ENCODE peak calls at places on chromosomes 12 and 14, in four cellular contexts. H is pancreas, A is spleen, Z is cardiac muscle cell. Q is an unnamed sample.

GRCh38 chr14:88791629-88792571 is 853 bp downstream of the EML5 start:
- DNase-seq in H (peak; percentile 28), Z (peak; percentile 8), A (peak; percentile 90), Q (peak; percentile 57)

GRCh38 chr12:64660237-64661018 is 50.1 kb downstream of the RASSF3 start:
- DNase-seq in H (no peak), A (no peak), Z (no peak), Q (no peak)

GRCh38 chr12:108419949-108420348 is 80.8 kb upstream of the CMKLR1 start:
- DNase-seq in A (no peak), H (no peak), Z (peak; percentile 4), Q (no peak)

GRCh38 chr12:82527165-82527780 is 159.4 kb upstream of the TMTC2 start:
- DNase-seq in H (peak; percentile 40), A (no peak), Z (peak; percentile 78), Q (peak; percentile 37)

GRCh38 chr12:84497819-84498218 is 414.8 kb downstream of the SLC6A15 start:
- DNase-seq in H (no peak), A (no peak), Z (peak; percentile 42), Q (no peak)

GRCh38 chr14:96385385-96385784 is 6.5 kb upstream of the AK7 start:
- DNase-seq in A (no peak), H (no peak), Z (no peak), Q (no peak)

GRCh38 chr12:30450872-30451271 is 244.8 kb downstream of the IPO8 start:
- DNase-seq in Z (no peak), H (no peak), A (no peak), Q (no peak)

GRCh38 chr14:59595071-59595470 is 18.5 kb upstream of the CCDC175 start:
- DNase-seq in H (no peak), Z (peak; percentile 35), A (no peak), Q (no peak)

GRCh38 chr12:120252071-120252906 is 13.2 kb downstream of the PXN start:
- DNase-seq in H (no peak), A (peak; percentile 87), Z (no peak), Q (no peak)

GRCh38 chr12:43482311-43483085 is 69.5 kb downstream of the ADAMTS20 start:
- DNase-seq in A (no peak), Z (no peak), H (no peak), Q (no peak)

GRCh38 chr12:80226576-80226975 is 127.2 kb downstream of the OTOGL start:
- DNase-seq in Z (no peak), A (no peak), H (no peak), Q (no peak)

GRCh38 chr12:7444076-7444475 is at the start of gene CD163L1:
- DNase-seq in Z (no peak), H (no peak), A (no peak), Q (no peak)

GRCh38 chr12:68092976-68093375 is 66.6 kb downstream of the IFNG start:
- DNase-seq in Z (no peak), A (no peak), H (no peak), Q (no peak)

GRCh38 chr12:14774944-14775651 is 28.2 kb downstream of the WBP11 start:
- DNase-seq in A (peak; percentile 89), H (peak; percentile 62), Z (peak; percentile 10), Q (no peak)

GRCh38 chr12:131855521-131856142 is 27.4 kb downstream of the MMP17 start:
- DNase-seq in Z (no peak), A (peak; percentile 61), H (no peak), Q (no peak)

GRCh38 chr12:97168804-97169203 is 261.7 kb downstream of the NEDD1 start:
- DNase-seq in A (no peak), Z (no peak), H (no peak), Q (no peak)

GRCh38 chr12:97940629-97941028 is 478.0 kb downstream of the RMST start:
- DNase-seq in A (no peak), H (no peak), Z (no peak), Q (no peak)

GRCh38 chr12:10716277-10716676 is 6.8 kb downstream of the YBX3 start:
- DNase-seq in H (no peak), Z (no peak), A (no peak), Q (no peak)

GRCh38 chr12:108630481-108631207 is 3.0 kb downstream of the SELPLG start:
- DNase-seq in A (peak; percentile 79), H (no peak), Z (no peak), Q (no peak)

GRCh38 chr12:100959481-100959880 is 164.9 kb downstream of the ANO4 start:
- DNase-seq in Z (no peak), A (no peak), H (no peak), Q (no peak)

GRCh38 chr12:87953257-87953860 is 75.8 kb downstream of the C12orf50 start:
- DNase-seq in H (no peak), Z (peak; percentile 37), A (no peak), Q (no peak)

GRCh38 chr14:31256534-31257243 is 49.1 kb upstream of the HECTD1 start:
- DNase-seq in A (no peak), Z (no peak), H (no peak), Q (no peak)

GRCh38 chr14:69518341-69519101 is 34.0 kb downstream of the PLEKHD1 start:
- DNase-seq in A (no peak), H (no peak), Z (no peak), Q (no peak)

GRCh38 chr12:53051881-53052412 is 2.1 kb downstream of the TNS2 start:
- DNase-seq in A (no peak), H (peak; percentile 45), Z (no peak), Q (peak; percentile 24)

GRCh38 chr12:53052419-53053222 is 2.8 kb downstream of the TNS2 start:
- DNase-seq in Z (no peak), A (no peak), H (peak; percentile 94), Q (peak; percentile 94)

GRCh38 chr12:53050426-53051057 is 677 bp downstream of the TNS2 start:
- DNase-seq in Z (no peak), A (no peak), H (no peak), Q (no peak)

GRCh38 chr12:53049582-53050318 is at the start of gene TNS2:
- DNase-seq in Z (peak; percentile 35), H (peak; percentile 76), A (peak; percentile 88), Q (peak; percentile 26)

DNA sequence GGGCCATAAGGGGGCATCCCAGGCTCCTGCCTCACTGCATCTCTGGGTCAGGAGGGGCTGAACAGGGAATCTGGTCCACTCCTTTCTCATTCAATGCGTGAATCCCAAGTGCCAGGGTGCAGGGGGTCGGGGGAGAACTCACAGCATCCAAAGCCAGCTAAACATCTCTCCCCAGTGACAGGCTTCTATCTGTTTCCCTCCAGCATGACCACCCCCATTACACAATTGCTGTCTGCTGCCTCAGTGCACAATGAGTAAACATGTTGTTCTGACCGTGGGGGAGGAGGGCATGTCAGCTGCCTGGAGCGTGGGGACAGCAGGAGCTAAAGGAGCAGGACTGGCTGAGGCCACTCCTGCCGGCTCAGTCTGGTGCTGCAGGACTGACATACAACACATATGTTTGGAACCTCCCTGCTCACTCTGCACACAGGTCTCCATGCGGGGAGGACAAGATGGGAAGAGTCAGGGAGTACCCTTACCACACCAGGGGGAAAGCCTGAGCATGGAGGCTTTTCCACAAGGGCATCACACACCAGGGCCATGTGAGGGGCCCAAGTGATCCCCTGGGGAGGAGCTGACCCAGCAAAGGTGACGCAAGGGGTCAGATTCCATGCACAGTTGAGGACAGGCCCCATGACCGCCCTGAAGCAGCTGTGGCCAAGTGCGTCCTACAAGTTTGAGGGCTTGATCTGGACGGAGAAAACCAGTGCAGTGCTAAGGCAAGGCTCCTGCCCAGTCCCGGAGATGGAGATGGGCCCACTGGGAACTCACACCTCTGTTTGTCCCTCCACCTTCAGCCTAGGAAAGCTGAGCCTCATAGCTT is 1.4 kb downstream of the TNS2 start:
- DNase-seq in A (no peak), H (peak; percentile 72), Z (no peak), Q (peak; percentile 94)
- H3K4me3 ChIP-seq in A (peak overlapping the region; percentile 67), H (no peak overlapping the region), Z (no peak overlapping the region), Q (peak overlapping the region; percentile 76)

GRCh38 chr12:4779749-4780148 is 59.5 kb downstream of the GALNT8 start:
- DNase-seq in A (no peak), H (no peak), Z (no peak), Q (no peak)
- TF ChIP-seq CTCF in A (no peak), H (no peak), Z (no peak), Q (no peak)

DNA sequence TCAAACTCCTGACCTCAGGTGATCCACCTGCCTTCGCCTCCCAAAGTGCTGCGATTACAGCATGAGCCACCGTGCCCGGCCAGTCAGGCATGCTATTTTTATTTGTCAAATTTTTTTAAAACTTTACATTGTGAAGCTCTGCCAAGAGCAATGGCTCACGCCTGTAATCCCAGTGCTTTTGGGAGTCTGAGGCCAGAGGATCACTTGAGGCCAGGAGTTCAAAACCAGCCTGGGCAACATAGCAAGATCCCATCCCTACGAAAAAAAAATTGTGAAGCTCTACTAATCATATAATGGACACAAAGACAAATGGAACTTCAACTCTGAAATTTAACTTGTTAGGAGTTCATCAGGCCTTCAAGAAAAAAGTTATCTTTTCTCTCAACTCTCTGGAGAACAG is 1.9 kb downstream of the R3HDM2 start:
- DNase-seq in A (no peak), H (no peak), Z (no peak), Q (no peak)
- H3K4me3 ChIP-seq in A (no peak overlapping the region), H (no peak overlapping the region), Z (no peak overlapping the region), Q (no peak overlapping the region)

GRCh38 chr14:56247495-56248087 is 129.4 kb downstream of the PELI2 start:
- DNase-seq in Z (no peak), H (no peak), A (no peak), Q (no peak)
- TF ChIP-seq CTCF in Z (peak; percentile 37), H (no peak), A (no peak), Q (no peak)

GRCh38 chr14:53951661-53952265 is 4.9 kb downstream of the BMP4 start:
- DNase-seq in A (no peak), Z (peak; percentile 44), H (no peak), Q (no peak)

GRCh38 chr14:53953828-53954550 is 2.6 kb downstream of the BMP4 start:
- DNase-seq in A (peak; percentile 70), H (peak; percentile 39), Z (peak; percentile 65), Q (peak; percentile 37)

GRCh38 chr14:53952533-53952932 is 4.1 kb downstream of the BMP4 start:
- DNase-seq in H (no peak), Z (peak; percentile 36), A (no peak), Q (no peak)

GRCh38 chr14:53954551-53955233 is 1.9 kb downstream of the BMP4 start:
- DNase-seq in A (peak; percentile 69), H (no peak), Z (peak; percentile 27), Q (no peak)

GRCh38 chr14:53953002-53953827 is 3.4 kb downstream of the BMP4 start:
- DNase-seq in Z (peak; percentile 94), A (peak; percentile 77), H (peak; percentile 79), Q (peak; percentile 69)
- H3K4me3 ChIP-seq in Z (peak overlapping the region; percentile 63), A (peak overlapping the region; percentile 47), H (peak overlapping the region; percentile 37), Q (peak overlapping the region; percentile 63)

GRCh38 chr14:35441160-35441559 is 36.6 kb upstream of the NFKBIA start:
- DNase-seq in Z (no peak), H (no peak), A (no peak), Q (no peak)

GRCh38 chr14:35435177-35435576 is 30.6 kb upstream of the NFKBIA start:
- DNase-seq in Z (no peak), A (no peak), H (no peak), Q (no peak)

GRCh38 chr14:35444104-35444503 is 39.6 kb upstream of the NFKBIA start:
- DNase-seq in A (no peak), H (no peak), Z (no peak), Q (no peak)

GRCh38 chr14:35438910-35439713 is 34.6 kb upstream of the NFKBIA start:
- DNase-seq in Z (no peak), H (no peak), A (no peak), Q (no peak)
- TF ChIP-seq CTCF in Z (peak; percentile 54), H (peak; percentile 28), A (peak; percentile 41), Q (no peak)

Q was measured in dorsolateral prefrontal cortex.